ENCODE peak calls at places on chromosomes 1 and 21, in four cellular contexts. Q, V, R and M are unnamed samples.

GRCh38 chr1:97989094-97989680 is 68.4 kb upstream of the DPYD start:
- DNase-seq in Q (peak), V (no peak), R (no peak), M (no peak)

GRCh38 chr1:17970757-17971156 is 136.8 kb upstream of the IGSF21 start:
- DNase-seq in Q (no peak), V (no peak), R (no peak), M (no peak)

GRCh38 chr1:227726924-227727599 is 8.0 kb downstream of the JMJD4 start:
- DNase-seq in Q (no peak), V (no peak), R (no peak), M (no peak)

GRCh38 chr1:107058245-107059032 is 2.0 kb downstream of the PRMT6 start:
- DNase-seq in Q (no peak), V (peak), R (no peak), M (no peak)

GRCh38 chr1:15515026-15515663 is 8.9 kb downstream of the CASP9 start:
- DNase-seq in Q (no peak), V (no peak), R (no peak), M (no peak)

GRCh38 chr1:44256762-44257554 is 43.7 kb downstream of the DMAP1 start:
- DNase-seq in Q (no peak), V (no peak), R (no peak), M (no peak)

GRCh38 chr1:30840904-30841598 is 67.5 kb downstream of the SDC3 start:
- DNase-seq in Q (no peak), V (no peak), R (no peak), M (peak)

GRCh38 chr1:60998786-60999185 is 83.6 kb upstream of the NFIA start:
- DNase-seq in Q (no peak), V (no peak), R (no peak), M (no peak)

GRCh38 chr1:111515291-111516007 is 12.0 kb upstream of the ADORA3 start:
- DNase-seq in Q (no peak), V (no peak), R (no peak), M (peak)

GRCh38 chr1:65109515-65109914 is 38.5 kb upstream of the AK4 start:
- DNase-seq in Q (no peak), V (no peak), R (peak), M (no peak)

GRCh38 chr1:228393268-228393699 is 13.4 kb downstream of the TRIM11 start:
- DNase-seq in Q (peak), V (no peak), R (peak), M (peak)

GRCh38 chr1:72037745-72038343 is 244.5 kb downstream of the NEGR1 start:
- DNase-seq in Q (peak), V (peak), R (peak), M (peak)

GRCh38 chr21:37986751-37987399 is 70.6 kb upstream of the KCNJ6 start:
- DNase-seq in Q (peak), V (no peak), R (no peak), M (no peak)

GRCh38 chr1:1240822-1241587 is 5.5 kb downstream of the C1QTNF12 start:
- DNase-seq in Q (no peak), V (no peak), R (peak), M (no peak)

GRCh38 chr1:205440476-205441317 is 15.1 kb downstream of the BLACAT1 start:
- DNase-seq in Q (peak), V (peak), R (peak), M (no peak)

GRCh38 chr21:37074195-37074510 is 1.1 kb downstream of the TTC3 start:
- DNase-seq in Q (peak), V (peak), R (no peak), M (no peak)

GRCh38 chr1:3275471-3276340 is 178.8 kb upstream of the ARHGEF16 start:
- DNase-seq in Q (no peak), V (no peak), R (no peak), M (no peak)

GRCh38 chr1:214418380-214418779 is 133.0 kb downstream of the PTPN14 start:
- DNase-seq in Q (no peak), V (no peak), R (no peak), M (no peak)

GRCh38 chr1:109186704-109187071 is 27.0 kb upstream of the SARS1 start:
- DNase-seq in Q (no peak), V (no peak), R (no peak), M (no peak)

GRCh38 chr21:45892156-45892919 is 89.2 kb upstream of the COL6A1 start:
- DNase-seq in Q (no peak), V (no peak), R (no peak), M (no peak)

GRCh38 chr1:204255225-204255624 is 41.4 kb upstream of the GOLT1A start:
- DNase-seq in Q (no peak), V (no peak), R (no peak), M (no peak)

GRCh38 chr1:23837905-23838304 is 12.7 kb upstream of the HMGCL start:
- DNase-seq in Q (no peak), V (no peak), R (no peak), M (no peak)

GRCh38 chr1:36982708-36983107 is 51.6 kb downstream of the GRIK3 start:
- DNase-seq in Q (no peak), V (no peak), R (no peak), M (no peak)

GRCh38 chr1:109531826-109532364 is 7.8 kb upstream of the GPR61 start:
- DNase-seq in Q (no peak), V (no peak), R (no peak), M (no peak)

GRCh38 chr1:76577818-76578185 is 289.5 kb upstream of the ST6GALNAC5 start:
- DNase-seq in Q (no peak), V (no peak), R (no peak), M (no peak)

GRCh38 chr1:56948403-56949023 is 17.3 kb downstream of the C8B start:
- DNase-seq in Q (no peak), V (no peak), R (no peak), M (no peak)

GRCh38 chr1:174405219-174405618 is 42.5 kb upstream of the GPR52 start:
- DNase-seq in Q (no peak), V (no peak), R (no peak), M (no peak)

GRCh38 chr1:163071381-163072255 is 2.5 kb downstream of the RGS4 start:
- DNase-seq in Q (peak), V (peak), R (peak), M (peak)

GRCh38 chr1:36125129-36125991 is at the start of gene COL8A2:
- DNase-seq in Q (no peak), V (peak), R (no peak), M (no peak)

GRCh38 chr1:174136714-174137113 is 22.6 kb upstream of the RABGAP1L start:
- DNase-seq in Q (no peak), V (no peak), R (no peak), M (no peak)

GRCh38 chr21:27021046-27021445 is 54.2 kb upstream of the ADAMTS5 start:
- DNase-seq in Q (no peak), V (no peak), R (no peak), M (no peak)

GRCh38 chr1:157562515-157562914 is 10.2 kb upstream of the FCRL5 start:
- DNase-seq in Q (no peak), V (no peak), R (no peak), M (no peak)

GRCh38 chr1:157566484-157567300 is 14.4 kb upstream of the FCRL5 start:
- DNase-seq in Q (no peak), V (no peak), R (no peak), M (no peak)
- TF ChIP-seq MYC in Q (no peak), V (no peak), R (no peak), M (no peak)

GRCh38 chr1:21317035-21317689 is 26.9 kb upstream of the ECE1 start:
- DNase-seq in Q (no peak), V (no peak), R (no peak), M (no peak)
- TF ChIP-seq JUN in Q (no peak), V (no peak), R (no peak), M (no peak)

DNA sequence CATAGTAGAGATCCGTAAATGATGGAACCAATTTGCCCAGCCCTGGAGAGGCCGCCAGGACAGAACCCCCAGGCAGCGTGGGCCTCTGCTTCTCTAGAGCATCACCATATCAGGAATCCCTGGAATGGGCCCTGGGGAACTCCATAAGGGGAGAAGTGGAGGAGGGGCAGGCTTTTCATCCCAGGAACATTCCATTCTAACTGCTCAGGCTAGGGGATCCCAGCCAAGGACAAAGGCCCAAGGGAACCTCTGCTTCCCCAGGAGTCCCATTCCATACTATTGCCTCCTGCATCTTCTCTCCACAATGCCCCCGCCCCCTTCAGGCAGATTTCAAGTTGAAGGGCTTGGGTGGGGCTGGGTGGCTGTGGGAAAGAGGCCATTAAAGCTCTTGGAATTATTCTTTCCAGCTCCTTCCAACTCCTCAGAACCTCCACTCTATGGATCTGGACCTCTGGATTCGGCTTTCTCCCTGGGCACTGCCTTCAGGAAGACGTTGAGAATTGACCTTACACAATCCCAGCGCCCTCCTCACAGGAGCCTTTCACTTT is 6.0 kb downstream of the TRNP1 start:
- DNase-seq in Q (peak), V (no peak), R (peak), M (peak)
- TF ChIP-seq MYC in Q (no peak), V (no peak), R (no peak), M (no peak)

GRCh38 chr1:54379481-54380284 is 26.5 kb downstream of the SSBP3 start:
- DNase-seq in Q (no peak), V (no peak), R (no peak), M (no peak)
- TF ChIP-seq JUN in Q (no peak), V (no peak), R (no peak), M (no peak)

DNA sequence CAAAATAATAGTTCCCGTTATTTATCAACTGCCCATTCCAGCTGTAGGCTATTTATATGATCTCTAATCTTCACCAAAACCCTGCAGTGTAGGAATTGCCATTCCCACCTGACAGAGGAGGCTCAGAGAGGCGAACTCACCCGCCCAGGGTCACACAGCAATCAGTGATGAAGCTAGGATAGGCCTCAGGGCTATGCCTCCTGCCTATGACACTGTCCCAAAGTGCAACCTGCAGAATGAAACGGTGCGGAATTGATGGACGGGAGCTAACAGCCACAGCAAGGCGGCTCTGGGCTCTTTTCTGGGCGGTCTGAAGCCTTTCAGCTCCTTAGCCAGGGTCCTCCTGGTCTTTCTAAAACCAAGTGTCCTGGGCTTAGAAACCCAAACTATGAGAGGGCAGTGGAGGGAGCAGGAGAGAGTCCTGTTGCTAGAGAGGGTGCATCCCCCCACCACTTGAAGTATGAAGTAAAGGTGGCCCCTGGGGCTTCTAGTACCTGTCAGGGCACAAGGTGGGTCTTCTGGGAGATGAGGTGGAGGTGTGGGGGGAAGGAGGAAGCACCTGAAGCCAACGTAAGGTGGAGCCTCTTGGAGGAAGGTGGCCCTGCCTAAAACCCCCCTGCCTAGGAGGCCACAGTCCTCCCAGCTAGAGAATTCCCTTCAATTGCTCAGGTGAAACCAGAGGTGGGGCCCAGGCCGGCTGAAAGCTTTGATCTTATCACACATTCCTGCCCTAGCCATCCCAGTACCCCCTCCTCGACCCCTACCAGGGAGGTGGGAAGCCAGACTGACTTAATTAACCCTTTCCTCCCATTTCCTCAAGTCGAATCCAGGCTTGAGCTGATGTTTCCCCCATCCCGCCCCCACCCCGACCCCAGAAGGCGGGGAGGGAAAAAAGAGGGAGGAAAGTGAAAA is 14.8 kb downstream of the HSPG2 start:
- DNase-seq in Q (no peak), V (no peak), R (peak), M (no peak)
- TF ChIP-seq MYC in Q (no peak), V (no peak), R (no peak), M (no peak)

GRCh38 chr1:47190807-47191206 is 971 bp upstream of the PDZK1IP1 start:
- DNase-seq in Q (no peak), V (no peak), R (no peak), M (no peak)
- TF ChIP-seq JUN in Q (no peak), V (no peak), R (no peak), M (no peak)

DNA sequence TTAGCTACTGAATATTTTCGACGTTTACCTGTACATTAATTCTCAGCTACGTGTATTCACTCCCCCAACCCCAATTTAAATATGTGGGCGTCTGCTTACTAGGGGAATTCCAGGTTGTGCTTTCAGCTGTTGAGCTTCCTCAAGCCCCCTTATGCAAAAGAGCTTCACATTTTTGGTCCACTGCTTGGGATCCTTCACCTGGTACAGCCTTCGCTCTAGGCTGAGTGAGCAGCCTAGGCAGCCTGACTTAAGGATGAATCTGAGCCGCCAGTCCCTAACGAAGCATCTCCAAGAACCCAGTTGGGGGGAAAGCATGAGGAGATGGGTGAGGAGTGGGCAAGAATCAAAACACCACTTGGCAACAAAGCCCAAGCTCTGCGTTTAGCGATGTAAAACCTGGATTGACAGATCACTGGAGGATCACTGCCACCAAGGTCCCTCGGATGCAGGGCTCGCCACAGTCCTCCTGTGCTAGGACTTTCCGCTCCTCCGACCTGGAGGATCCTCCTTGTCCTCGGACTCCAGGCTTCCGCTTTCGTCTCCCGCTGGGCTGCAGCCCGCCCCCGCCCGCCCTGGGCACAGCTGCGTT is 637 bp downstream of the BCL10 start:
- DNase-seq in Q (no peak), V (no peak), R (no peak), M (no peak)
- TF ChIP-seq MYC in Q (no peak), V (no peak), R (no peak), M (no peak)